ENCODE peak calls at places on chromosomes 11 and 22, in six cellular contexts. One of them, this sample, is unnamed.

GRCh38 chr11:73204711-73205121 is 13.4 kb upstream of the P2RY2 start:
- DNase-seq in esophagus muscularis mucosa: no peak
- DNase-seq in transverse colon: peak
- DNase-seq in CD8-positive, alpha-beta memory T cell: no peak
- DNase-seq in A549: no peak
- DNase-seq in CD4-positive, alpha-beta memory T cell: no peak
- DNase-seq in this sample: no peak

GRCh38 chr22:29000641-29001040 is 61.0 kb downstream of the C22orf31 start:
- DNase-seq in A549: no peak
- DNase-seq in esophagus muscularis mucosa: no peak
- DNase-seq in CD4-positive, alpha-beta memory T cell: no peak
- DNase-seq in CD8-positive, alpha-beta memory T cell: no peak
- DNase-seq in transverse colon: no peak
- DNase-seq in this sample: no peak

GRCh38 chr11:122167100-122167499 is 51.1 kb upstream of the BLID start:
- DNase-seq in CD4-positive, alpha-beta memory T cell: no peak
- DNase-seq in esophagus muscularis mucosa: no peak
- DNase-seq in transverse colon: no peak
- DNase-seq in A549: no peak
- DNase-seq in CD8-positive, alpha-beta memory T cell: no peak
- DNase-seq in this sample: no peak

GRCh38 chr11:12330491-12331231 is 46.7 kb upstream of the PARVA start:
- DNase-seq in CD4-positive, alpha-beta memory T cell: no peak
- DNase-seq in CD8-positive, alpha-beta memory T cell: no peak
- DNase-seq in esophagus muscularis mucosa: no peak
- DNase-seq in transverse colon: no peak
- DNase-seq in A549: no peak
- DNase-seq in this sample: peak

GRCh38 chr11:117840881-117841581 is 16.5 kb upstream of the FXYD2 start:
- DNase-seq in esophagus muscularis mucosa: no peak
- DNase-seq in CD4-positive, alpha-beta memory T cell: no peak
- DNase-seq in transverse colon: peak
- DNase-seq in A549: no peak
- DNase-seq in CD8-positive, alpha-beta memory T cell: no peak
- DNase-seq in this sample: no peak

GRCh38 chr11:109106201-109106906 is 315.6 kb upstream of the C11orf87 start:
- DNase-seq in esophagus muscularis mucosa: no peak
- DNase-seq in CD4-positive, alpha-beta memory T cell: no peak
- DNase-seq in CD8-positive, alpha-beta memory T cell: no peak
- DNase-seq in A549: no peak
- DNase-seq in transverse colon: no peak
- DNase-seq in this sample: no peak

GRCh38 chr22:39456262-39457046 is at the start of gene MGAT3:
- DNase-seq in transverse colon: no peak
- DNase-seq in esophagus muscularis mucosa: no peak
- DNase-seq in A549: peak
- DNase-seq in CD4-positive, alpha-beta memory T cell: no peak
- DNase-seq in CD8-positive, alpha-beta memory T cell: peak
- DNase-seq in this sample: no peak

GRCh38 chr11:15769203-15769602 is 587.1 kb downstream of the SOX6 start:
- DNase-seq in CD8-positive, alpha-beta memory T cell: no peak
- DNase-seq in esophagus muscularis mucosa: no peak
- DNase-seq in A549: no peak
- DNase-seq in CD4-positive, alpha-beta memory T cell: no peak
- DNase-seq in transverse colon: peak
- DNase-seq in this sample: no peak

GRCh38 chr11:109940816-109941215 is 152.4 kb upstream of the ZC3H12C start:
- DNase-seq in esophagus muscularis mucosa: no peak
- DNase-seq in CD4-positive, alpha-beta memory T cell: no peak
- DNase-seq in transverse colon: no peak
- DNase-seq in A549: peak
- DNase-seq in CD8-positive, alpha-beta memory T cell: no peak
- DNase-seq in this sample: no peak

GRCh38 chr11:123509737-123510578 is 79.9 kb downstream of the GRAMD1B start:
- DNase-seq in transverse colon: no peak
- DNase-seq in esophagus muscularis mucosa: no peak
- DNase-seq in CD4-positive, alpha-beta memory T cell: no peak
- DNase-seq in CD8-positive, alpha-beta memory T cell: no peak
- DNase-seq in A549: no peak
- DNase-seq in this sample: no peak

GRCh38 chr11:131392528-131393255 is 22.3 kb downstream of the NTM start:
- DNase-seq in esophagus muscularis mucosa: no peak
- DNase-seq in CD4-positive, alpha-beta memory T cell: no peak
- DNase-seq in CD8-positive, alpha-beta memory T cell: no peak
- DNase-seq in A549: peak
- DNase-seq in transverse colon: no peak
- DNase-seq in this sample: no peak

GRCh38 chr11:113675565-113675964 is 30.5 kb downstream of the TMPRSS5 start:
- DNase-seq in CD8-positive, alpha-beta memory T cell: no peak
- DNase-seq in CD4-positive, alpha-beta memory T cell: no peak
- DNase-seq in esophagus muscularis mucosa: no peak
- DNase-seq in A549: no peak
- DNase-seq in transverse colon: no peak
- DNase-seq in this sample: no peak

GRCh38 chr11:32005786-32006406 is 85.0 kb upstream of the RCN1 start:
- DNase-seq in A549: no peak
- DNase-seq in esophagus muscularis mucosa: no peak
- DNase-seq in CD4-positive, alpha-beta memory T cell: no peak
- DNase-seq in CD8-positive, alpha-beta memory T cell: no peak
- DNase-seq in transverse colon: no peak
- DNase-seq in this sample: no peak

GRCh38 chr11:28447226-28447625 is 339.0 kb downstream of the METTL15 start:
- DNase-seq in A549: peak
- DNase-seq in esophagus muscularis mucosa: no peak
- DNase-seq in CD4-positive, alpha-beta memory T cell: no peak
- DNase-seq in transverse colon: no peak
- DNase-seq in CD8-positive, alpha-beta memory T cell: no peak
- DNase-seq in this sample: no peak

GRCh38 chr11:3891751-3892150 is 36.3 kb downstream of the STIM1 start:
- DNase-seq in transverse colon: no peak
- DNase-seq in CD4-positive, alpha-beta memory T cell: no peak
- DNase-seq in CD8-positive, alpha-beta memory T cell: no peak
- DNase-seq in esophagus muscularis mucosa: no peak
- DNase-seq in A549: no peak
- DNase-seq in this sample: no peak

GRCh38 chr22:30718491-30718890 is 23.8 kb downstream of the OSBP2 start:
- DNase-seq in transverse colon: no peak
- DNase-seq in esophagus muscularis mucosa: no peak
- DNase-seq in A549: no peak
- DNase-seq in CD4-positive, alpha-beta memory T cell: no peak
- DNase-seq in CD8-positive, alpha-beta memory T cell: no peak
- DNase-seq in this sample: no peak

GRCh38 chr11:74687237-74688005 is 43.8 kb downstream of the CHRDL2 start:
- DNase-seq in transverse colon: no peak
- DNase-seq in CD8-positive, alpha-beta memory T cell: no peak
- DNase-seq in CD4-positive, alpha-beta memory T cell: no peak
- DNase-seq in A549: no peak
- DNase-seq in esophagus muscularis mucosa: no peak
- DNase-seq in this sample: no peak

GRCh38 chr22:48957311-48957986 is 870.2 kb downstream of the BRD1 start:
- DNase-seq in transverse colon: peak
- DNase-seq in CD8-positive, alpha-beta memory T cell: no peak
- DNase-seq in A549: no peak
- DNase-seq in CD4-positive, alpha-beta memory T cell: no peak
- DNase-seq in esophagus muscularis mucosa: peak
- DNase-seq in this sample: no peak

GRCh38 chr11:118715245-118715807 is 35.9 kb upstream of the TREH start:
- DNase-seq in CD8-positive, alpha-beta memory T cell: no peak
- DNase-seq in transverse colon: no peak
- DNase-seq in A549: no peak
- DNase-seq in CD4-positive, alpha-beta memory T cell: no peak
- DNase-seq in esophagus muscularis mucosa: no peak
- DNase-seq in this sample: no peak

GRCh38 chr11:82229346-82229745 is 504.3 kb downstream of the FAM181B start:
- DNase-seq in transverse colon: no peak
- DNase-seq in CD4-positive, alpha-beta memory T cell: no peak
- DNase-seq in esophagus muscularis mucosa: no peak
- DNase-seq in A549: peak
- DNase-seq in CD8-positive, alpha-beta memory T cell: peak
- DNase-seq in this sample: no peak

GRCh38 chr11:65487467-65488272 is 11.2 kb upstream of the MALAT1 start:
- DNase-seq in A549: peak
- DNase-seq in CD8-positive, alpha-beta memory T cell: no peak
- DNase-seq in transverse colon: peak
- DNase-seq in CD4-positive, alpha-beta memory T cell: peak
- DNase-seq in esophagus muscularis mucosa: peak
- DNase-seq in this sample: peak

DNA sequence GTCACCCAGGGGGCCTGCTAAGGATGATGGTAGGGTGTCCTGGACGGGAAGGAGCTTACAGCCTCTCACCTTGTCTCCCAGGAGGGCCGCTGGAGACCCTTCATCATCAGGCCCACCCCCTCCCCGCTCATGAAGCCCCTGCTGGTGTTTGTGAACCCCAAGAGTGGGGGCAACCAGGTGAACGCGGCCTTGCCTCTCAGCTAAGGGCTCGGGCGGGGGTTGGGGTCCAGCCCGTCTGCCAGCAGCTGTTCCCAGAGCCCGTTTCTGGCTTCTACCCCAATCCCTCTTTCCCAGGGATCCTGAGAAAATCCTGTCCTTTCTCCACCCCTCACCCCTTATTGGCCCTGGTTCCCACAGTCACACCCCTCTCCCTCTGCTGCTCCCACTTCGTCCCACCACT is 9.5 kb upstream of the MDK start:
- DNase-seq in A549: no peak
- DNase-seq in CD8-positive, alpha-beta memory T cell: no peak
- DNase-seq in esophagus muscularis mucosa: no peak
- DNase-seq in transverse colon: no peak
- DNase-seq in CD4-positive, alpha-beta memory T cell: no peak
- DNase-seq in this sample: no peak
- H3K27ac ChIP-seq in A549: no peak
- H3K27ac ChIP-seq in CD8-positive, alpha-beta memory T cell: no peak
- H3K27ac ChIP-seq in esophagus muscularis mucosa: no peak
- H3K27ac ChIP-seq in transverse colon: no peak
- H3K27ac ChIP-seq in CD4-positive, alpha-beta memory T cell: no peak
- H3K27ac ChIP-seq in this sample: no peak

GRCh38 chr22:45010532-45010900 is 711 bp upstream of the PHF21B start:
- DNase-seq in esophagus muscularis mucosa: no peak
- DNase-seq in A549: no peak
- DNase-seq in transverse colon: no peak
- DNase-seq in CD4-positive, alpha-beta memory T cell: no peak
- DNase-seq in CD8-positive, alpha-beta memory T cell: no peak
- DNase-seq in this sample: no peak
- H3K27ac ChIP-seq in esophagus muscularis mucosa: peak
- H3K27ac ChIP-seq in A549: peak
- H3K27ac ChIP-seq in transverse colon: no peak
- H3K27ac ChIP-seq in CD4-positive, alpha-beta memory T cell: no peak
- H3K27ac ChIP-seq in CD8-positive, alpha-beta memory T cell: no peak
- H3K27ac ChIP-seq in this sample: peak

GRCh38 chr11:10325398-10326079 is 20.7 kb downstream of the ADM start:
- DNase-seq in CD8-positive, alpha-beta memory T cell: no peak
- DNase-seq in A549: no peak
- DNase-seq in transverse colon: no peak
- DNase-seq in CD4-positive, alpha-beta memory T cell: no peak
- DNase-seq in esophagus muscularis mucosa: peak
- DNase-seq in this sample: no peak
- H3K27ac ChIP-seq in CD8-positive, alpha-beta memory T cell: no peak
- H3K27ac ChIP-seq in A549: peak
- H3K27ac ChIP-seq in transverse colon: peak
- H3K27ac ChIP-seq in CD4-positive, alpha-beta memory T cell: no peak
- H3K27ac ChIP-seq in esophagus muscularis mucosa: peak
- H3K27ac ChIP-seq in this sample: no peak

DNA sequence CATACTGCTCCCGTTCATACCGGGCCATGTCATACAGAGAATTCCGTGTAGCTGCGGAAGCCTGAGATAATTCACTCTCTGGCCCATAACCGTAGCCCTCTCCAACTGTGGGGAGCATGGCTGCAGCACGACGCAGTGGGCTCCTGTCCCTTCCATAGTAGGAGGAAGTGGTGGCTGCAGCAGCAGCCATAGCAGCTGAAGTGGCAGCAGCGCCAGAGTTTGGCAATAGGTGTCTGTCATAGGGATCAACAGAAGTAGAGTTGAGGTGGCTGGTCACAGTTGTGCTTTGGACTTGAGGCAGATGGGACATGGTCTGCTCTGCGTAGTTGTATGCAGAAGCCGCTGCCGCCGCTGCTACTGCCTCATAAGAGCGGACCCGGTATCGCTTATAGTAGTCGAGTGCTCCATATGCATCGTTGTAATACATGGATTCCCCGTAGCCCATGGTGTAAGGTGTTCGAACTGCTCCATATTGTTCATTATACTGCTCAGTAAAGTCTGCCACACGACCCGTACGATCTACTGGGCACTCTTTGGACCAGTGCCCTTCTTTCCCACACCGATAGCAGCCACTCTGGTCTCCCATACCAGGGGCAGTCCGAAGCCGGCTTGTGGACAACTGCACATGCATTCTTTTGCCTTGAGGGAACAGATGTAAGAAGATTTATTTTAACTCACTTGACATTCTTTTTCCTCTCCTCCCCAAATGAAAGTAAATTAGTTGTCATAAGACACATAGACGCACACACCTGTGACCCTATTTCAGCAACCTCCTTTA is 8.8 kb downstream of the RBM4B start:
- DNase-seq in CD4-positive, alpha-beta memory T cell: no peak
- DNase-seq in CD8-positive, alpha-beta memory T cell: no peak
- DNase-seq in transverse colon: no peak
- DNase-seq in esophagus muscularis mucosa: no peak
- DNase-seq in A549: no peak
- DNase-seq in this sample: no peak
- H3K27ac ChIP-seq in CD4-positive, alpha-beta memory T cell: no peak
- H3K27ac ChIP-seq in CD8-positive, alpha-beta memory T cell: no peak
- H3K27ac ChIP-seq in transverse colon: no peak
- H3K27ac ChIP-seq in esophagus muscularis mucosa: no peak
- H3K27ac ChIP-seq in A549: no peak
- H3K27ac ChIP-seq in this sample: no peak

GRCh38 chr22:27723708-27724107 is 77.8 kb downstream of the MN1 start:
- DNase-seq in transverse colon: no peak
- DNase-seq in A549: no peak
- DNase-seq in esophagus muscularis mucosa: no peak
- DNase-seq in CD4-positive, alpha-beta memory T cell: no peak
- DNase-seq in CD8-positive, alpha-beta memory T cell: no peak
- DNase-seq in this sample: no peak
- H3K27ac ChIP-seq in transverse colon: no peak
- H3K27ac ChIP-seq in A549: no peak
- H3K27ac ChIP-seq in esophagus muscularis mucosa: no peak
- H3K27ac ChIP-seq in CD4-positive, alpha-beta memory T cell: no peak
- H3K27ac ChIP-seq in CD8-positive, alpha-beta memory T cell: no peak
- H3K27ac ChIP-seq in this sample: no peak

DNA sequence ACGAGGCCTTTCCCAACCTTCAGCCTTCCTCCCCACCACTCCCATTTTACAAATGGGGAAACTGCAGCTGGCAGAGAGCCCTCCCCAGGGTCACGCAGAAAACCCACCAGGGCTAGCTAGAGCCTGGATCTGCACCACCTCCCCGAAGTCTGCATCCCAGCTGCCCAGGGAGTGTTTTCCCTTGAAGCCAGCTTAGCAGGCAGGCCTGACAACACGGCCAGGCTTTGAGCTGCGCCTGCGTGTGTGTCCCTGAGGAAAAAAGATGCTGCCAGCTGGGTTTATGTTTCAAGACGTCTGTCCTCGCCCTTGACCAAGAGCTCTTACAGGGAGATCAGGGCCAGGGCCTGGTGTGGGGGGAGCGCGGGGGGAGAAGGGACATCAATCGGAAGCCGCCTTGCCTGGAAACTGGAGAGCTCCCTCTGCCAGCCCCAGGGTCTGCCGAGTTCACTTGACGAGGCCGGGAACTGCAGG is 20.3 kb downstream of the WNT11 start:
- DNase-seq in transverse colon: no peak
- DNase-seq in CD8-positive, alpha-beta memory T cell: no peak
- DNase-seq in CD4-positive, alpha-beta memory T cell: peak
- DNase-seq in A549: no peak
- DNase-seq in esophagus muscularis mucosa: no peak
- DNase-seq in this sample: no peak
- H3K27ac ChIP-seq in transverse colon: no peak
- H3K27ac ChIP-seq in CD8-positive, alpha-beta memory T cell: no peak
- H3K27ac ChIP-seq in CD4-positive, alpha-beta memory T cell: no peak
- H3K27ac ChIP-seq in A549: no peak
- H3K27ac ChIP-seq in esophagus muscularis mucosa: no peak
- H3K27ac ChIP-seq in this sample: no peak